ENCODE peak calls at places on chromosomes 4 and X, in six cellular contexts. O is HCT116, V is HepG2, I is K562, N is GM12878, B is WTC11. Q is an unnamed sample.

GRCh38 chr4:149784018-149784417 is 31.6 kb downstream of the IQCM start:
- DNase-seq in O (no peak), V (no peak), I (no peak), N (no peak), B (no peak), Q (no peak)

GRCh38 chr4:104879367-104879766 is 267.3 kb upstream of the TET2 start:
- DNase-seq in O (no peak), V (no peak), I (no peak), N (no peak), B (no peak), Q (no peak)

GRCh38 chrX:352181-352580 is 33.6 kb upstream of the GTPBP6 start:
- DNase-seq in O (no peak), V (no peak), I (no peak), N (no peak), B (no peak), Q (peak; percentile 43)

GRCh38 chr4:144709159-144709558 is 63.2 kb downstream of the HHIP start:
- DNase-seq in O (peak; percentile 43), V (no peak), I (no peak), N (no peak), B (no peak), Q (no peak)

GRCh38 chrX:47579537-47579936 is 2.7 kb upstream of the TIMP1 start:
- DNase-seq in O (no peak), V (no peak), I (no peak), N (no peak), B (no peak), Q (no peak)

GRCh38 chr4:177573487-177573886 is 131.2 kb upstream of the AGA start:
- DNase-seq in O (peak; percentile 44), V (no peak), I (no peak), N (no peak), B (no peak), Q (no peak)

GRCh38 chr4:139962130-139962684 is 191.8 kb downstream of the MAML3 start:
- DNase-seq in O (no peak), V (no peak), I (no peak), N (no peak), B (no peak), Q (no peak)

GRCh38 chr4:113499166-113499565 is 262.4 kb downstream of the CAMK2D start:
- DNase-seq in O (no peak), V (peak; percentile 20), I (no peak), N (no peak), B (no peak), Q (no peak)

GRCh38 chr4:74624351-74625151 is 169.8 kb downstream of the BTC start:
- DNase-seq in O (peak; percentile 93), V (peak; percentile 85), I (no peak), N (no peak), B (no peak), Q (no peak)

GRCh38 chrX:93985621-93986020 is 311.6 kb downstream of the FAM133A start:
- DNase-seq in O (no peak), V (no peak), I (no peak), N (no peak), B (no peak), Q (no peak)

GRCh38 chr4:77433102-77433733 is 172.4 kb upstream of the CXCL13 start:
- DNase-seq in O (peak; percentile 42), V (peak; percentile 53), I (peak; percentile 18), N (peak; percentile 7), B (no peak), Q (no peak)

GRCh38 chr4:100651499-100652165 is 133.8 kb upstream of the EMCN start:
- DNase-seq in O (no peak), V (no peak), I (no peak), N (no peak), B (no peak), Q (no peak)

GRCh38 chrX:73262991-73263390 is 48.3 kb upstream of the NAP1L2 start:
- DNase-seq in O (peak; percentile 0), V (peak; percentile 7), I (peak; percentile 4), N (no peak), B (no peak), Q (no peak)

GRCh38 chrX:14528629-14529287 is 578 bp upstream of the GLRA2 start:
- DNase-seq in O (peak; percentile 13), V (peak; percentile 10), I (peak; percentile 10), N (peak; percentile 4), B (peak; percentile 80), Q (peak; percentile 17)

GRCh38 chr4:134687646-134688628 is 486.3 kb upstream of the PABPC4L start:
- DNase-seq in O (no peak), V (no peak), I (no peak), N (no peak), B (no peak), Q (no peak)

GRCh38 chr4:185115827-185116232 is 27.2 kb upstream of the SLC25A4 start:
- DNase-seq in O (no peak), V (peak; percentile 79), I (peak; percentile 93), N (no peak), B (peak; percentile 66), Q (no peak)

GRCh38 chr4:184475096-184475461 is 729 bp upstream of the IRF2 start:
- DNase-seq in O (no peak), V (no peak), I (peak; percentile 64), N (no peak), B (peak; percentile 31), Q (no peak)

GRCh38 chrX:3713225-3713936 is at the start of gene PRKX:
- DNase-seq in O (no peak), V (no peak), I (peak; percentile 85), N (peak; percentile 13), B (peak; percentile 44), Q (peak; percentile 60)

GRCh38 chrX:9880237-9880636 is 86.9 kb upstream of the CLDN34 start:
- DNase-seq in O (no peak), V (no peak), I (no peak), N (no peak), B (no peak), Q (no peak)

GRCh38 chrX:119565110-119565663 is at the start of gene STEEP1:
- DNase-seq in O (peak; percentile 86), V (peak; percentile 87), I (peak; percentile 92), N (peak; percentile 71), B (peak; percentile 83), Q (peak; percentile 59)

GRCh38 chrX:8783100-8784098 is 17.8 kb downstream of the FAM9A start:
- DNase-seq in O (no peak), V (peak; percentile 6), I (peak; percentile 22), N (no peak), B (peak; percentile 63), Q (peak; percentile 71)

GRCh38 chrX:70508296-70508911 is 63.8 kb downstream of the DLG3 start:
- DNase-seq in O (no peak), V (peak; percentile 44), I (no peak), N (no peak), B (no peak), Q (no peak)

GRCh38 chr4:168509786-168510185 is 12.9 kb downstream of the PALLD start:
- DNase-seq in O (no peak), V (no peak), I (no peak), N (no peak), B (no peak), Q (no peak)

GRCh38 chr4:131974730-131975129 is 1174.4 kb upstream of the PCDH10 start:
- DNase-seq in O (no peak), V (no peak), I (no peak), N (no peak), B (no peak), Q (no peak)

GRCh38 chr4:68591204-68591603 is 15.1 kb upstream of the UGT2B17 start:
- DNase-seq in O (no peak), V (no peak), I (no peak), N (no peak), B (no peak), Q (no peak)

GRCh38 chrX:50812995-50813842 is 775 bp downstream of the SHROOM4 start:
- DNase-seq in O (no peak), V (no peak), I (no peak), N (no peak), B (peak; percentile 28), Q (no peak)

GRCh38 chrX:29726811-29727210 is 488.6 kb upstream of the MAGEB2 start:
- DNase-seq in O (no peak), V (no peak), I (no peak), N (no peak), B (no peak), Q (no peak)

GRCh38 chrX:129678176-129678880 is 23.6 kb upstream of the APLN start:
- DNase-seq in O (no peak), V (no peak), I (no peak), N (no peak), B (no peak), Q (no peak)

GRCh38 chr4:18937746-18938145 is 916.2 kb upstream of the LCORL start:
- DNase-seq in O (no peak), V (no peak), I (no peak), N (no peak), B (no peak), Q (no peak)

GRCh38 chrX:154731881-154732280 is 19.0 kb downstream of the GAB3 start:
- DNase-seq in O (no peak), V (no peak), I (no peak), N (no peak), B (no peak), Q (no peak)

DNA sequence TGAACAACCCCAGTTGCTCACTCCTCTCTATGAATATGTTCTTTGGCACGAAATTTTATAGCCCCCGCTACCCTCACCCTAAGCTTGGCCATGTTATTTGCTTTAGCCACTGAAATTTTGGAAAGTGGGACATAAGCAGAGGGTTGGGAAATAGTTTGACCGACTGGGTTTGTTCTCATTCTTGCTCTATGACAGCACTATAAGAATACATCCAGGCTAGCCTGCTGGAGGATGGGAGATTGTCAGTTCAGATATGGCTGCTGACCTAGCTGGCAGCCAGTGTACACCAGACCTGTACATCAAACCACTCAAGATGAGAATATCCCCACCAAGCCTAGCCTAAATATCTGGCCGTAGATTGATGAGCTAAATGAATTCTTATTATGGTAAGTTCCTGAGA is 298.1 kb downstream of the PDGFC start:
- DNase-seq in O (no peak), V (no peak), I (no peak), N (no peak), B (no peak), Q (no peak)
- TF ChIP-seq ATF3 in O (no peak), V (no peak), I (no peak), N (no peak), B (no peak), Q (no peak)

DNA sequence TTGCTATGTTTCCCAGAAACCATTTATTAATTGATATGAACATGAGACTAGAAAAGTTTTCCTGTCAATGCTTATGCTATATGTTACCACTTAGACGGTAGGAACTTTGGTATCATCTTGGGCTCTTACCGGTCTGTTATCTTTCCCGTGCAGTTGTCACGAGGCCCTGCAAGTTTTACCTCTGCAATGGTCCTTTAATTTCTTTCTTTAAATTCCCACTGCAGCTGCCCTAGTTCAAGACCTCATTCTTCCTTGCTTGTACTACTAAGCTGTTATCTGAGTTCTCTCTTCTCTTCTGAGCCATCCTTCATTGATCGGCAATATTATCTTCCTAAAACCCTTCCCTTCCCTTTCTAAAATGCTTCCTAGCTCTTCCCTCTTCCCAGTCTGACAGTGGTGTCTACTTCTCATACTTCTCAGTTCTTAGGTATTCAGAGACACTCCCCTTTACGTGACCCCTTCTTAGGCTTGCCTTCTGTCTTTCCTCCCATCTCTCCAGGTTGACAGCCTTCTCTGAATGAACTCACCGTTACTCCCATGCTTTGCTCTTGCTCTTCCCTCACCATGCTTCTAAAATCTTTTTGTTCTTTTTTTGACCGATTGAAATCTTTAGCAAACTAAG is 27.5 kb downstream of the MAGEA1 start:
- DNase-seq in O (no peak), V (no peak), I (peak; percentile 35), N (no peak), B (no peak), Q (no peak)
- TF ChIP-seq ATF3 in O (no peak), V (no peak), I (no peak), N (no peak), B (no peak), Q (no peak)

GRCh38 chr4:157741642-157742041 is 431.2 kb downstream of the GASK1B start:
- DNase-seq in O (no peak), V (no peak), I (no peak), N (no peak), B (no peak), Q (no peak)
- TF ChIP-seq ATF3 in O (no peak), V (no peak), I (no peak), N (no peak), B (no peak), Q (no peak)

GRCh38 chr4:102787096-102787867 is 26.5 kb upstream of the MANBA start:
- DNase-seq in O (peak; percentile 19), V (no peak), I (no peak), N (no peak), B (no peak), Q (no peak)
- TF ChIP-seq ATF3 in O (no peak), V (no peak), I (peak; percentile 92), N (no peak), B (no peak), Q (no peak)